ENCODE peak calls at places on chromosomes 2 and 18, in four cellular contexts. One of them, this sample, is unnamed. For H3K4me1, the result is how much of the 10 kb centered on the place peaks cover.

GRCh38 chr2:202479090-202479489 is 103.0 kb downstream of the BMPR2 start:
- DNase-seq in heart right ventricle: no peak
- DNase-seq in upper lobe of right lung: no peak
- DNase-seq in transverse colon: no peak
- DNase-seq in this sample: no peak

GRCh38 chr2:191679818-191680600 is 2.1 kb downstream of the NABP1 start:
- DNase-seq in upper lobe of right lung: no peak
- DNase-seq in heart right ventricle: no peak
- DNase-seq in transverse colon: no peak
- DNase-seq in this sample: no peak

GRCh38 chr2:129893244-129893643 is 86.2 kb upstream of the RAB6C start:
- DNase-seq in heart right ventricle: no peak
- DNase-seq in transverse colon: no peak
- DNase-seq in upper lobe of right lung: peak
- DNase-seq in this sample: no peak

GRCh38 chr2:72883356-72883962 is 3.7 kb upstream of the SPR start:
- DNase-seq in transverse colon: peak
- DNase-seq in upper lobe of right lung: no peak
- DNase-seq in heart right ventricle: peak
- DNase-seq in this sample: peak

GRCh38 chr2:113762377-113763118 is 6.1 kb upstream of the SLC35F5 start:
- DNase-seq in transverse colon: no peak
- DNase-seq in upper lobe of right lung: no peak
- DNase-seq in heart right ventricle: no peak
- DNase-seq in this sample: no peak

GRCh38 chr18:48492880-48493279 is 46.0 kb upstream of the CTIF start:
- DNase-seq in upper lobe of right lung: no peak
- DNase-seq in heart right ventricle: no peak
- DNase-seq in transverse colon: no peak
- DNase-seq in this sample: no peak

GRCh38 chr2:209314641-209315040 is 109.2 kb upstream of the MAP2 start:
- DNase-seq in heart right ventricle: no peak
- DNase-seq in transverse colon: no peak
- DNase-seq in upper lobe of right lung: no peak
- DNase-seq in this sample: no peak

GRCh38 chr2:209845666-209846065 is 74.0 kb downstream of the UNC80 start:
- DNase-seq in heart right ventricle: no peak
- DNase-seq in transverse colon: no peak
- DNase-seq in upper lobe of right lung: no peak
- DNase-seq in this sample: no peak

GRCh38 chr2:232894251-232894650 is 24.2 kb downstream of the SNORC start:
- DNase-seq in upper lobe of right lung: no peak
- DNase-seq in heart right ventricle: no peak
- DNase-seq in transverse colon: no peak
- DNase-seq in this sample: no peak

GRCh38 chr18:44841221-44841620 is 160.5 kb downstream of the SETBP1 start:
- DNase-seq in heart right ventricle: no peak
- DNase-seq in transverse colon: no peak
- DNase-seq in upper lobe of right lung: no peak
- DNase-seq in this sample: no peak

GRCh38 chr2:207511851-207512250 is 17.9 kb upstream of the CREB1 start:
- DNase-seq in upper lobe of right lung: no peak
- DNase-seq in heart right ventricle: no peak
- DNase-seq in transverse colon: no peak
- DNase-seq in this sample: no peak

GRCh38 chr18:464311-464659 is 36.2 kb downstream of the COLEC12 start:
- DNase-seq in transverse colon: no peak
- DNase-seq in heart right ventricle: no peak
- DNase-seq in upper lobe of right lung: no peak
- DNase-seq in this sample: no peak

GRCh38 chr2:16373341-16373740 is 292.3 kb downstream of the CYRIA start:
- DNase-seq in heart right ventricle: no peak
- DNase-seq in upper lobe of right lung: no peak
- DNase-seq in transverse colon: no peak
- DNase-seq in this sample: no peak

GRCh38 chr2:188931361-188931760 is 42.8 kb upstream of the COL3A1 start:
- DNase-seq in upper lobe of right lung: no peak
- DNase-seq in heart right ventricle: no peak
- DNase-seq in transverse colon: no peak
- DNase-seq in this sample: no peak

GRCh38 chr18:22983175-22983574 is 50.0 kb downstream of the RBBP8 start:
- DNase-seq in heart right ventricle: no peak
- DNase-seq in upper lobe of right lung: no peak
- DNase-seq in transverse colon: no peak
- DNase-seq in this sample: no peak

GRCh38 chr2:138177693-138178092 is 213.4 kb downstream of the HNMT start:
- DNase-seq in transverse colon: no peak
- DNase-seq in upper lobe of right lung: no peak
- DNase-seq in heart right ventricle: no peak
- DNase-seq in this sample: no peak

GRCh38 chr2:174929786-174930185 is 75.4 kb downstream of the CHN1 start:
- DNase-seq in upper lobe of right lung: no peak
- DNase-seq in heart right ventricle: no peak
- DNase-seq in transverse colon: no peak
- DNase-seq in this sample: no peak

GRCh38 chr18:9293948-9294347 is 40.6 kb upstream of the TWSG1 start:
- DNase-seq in upper lobe of right lung: no peak
- DNase-seq in heart right ventricle: no peak
- DNase-seq in transverse colon: no peak
- DNase-seq in this sample: no peak

GRCh38 chr18:6219116-6219717 is 195.5 kb downstream of the L3MBTL4 start:
- DNase-seq in transverse colon: no peak
- DNase-seq in heart right ventricle: peak
- DNase-seq in upper lobe of right lung: no peak
- DNase-seq in this sample: peak

GRCh38 chr2:11558206-11558886 is 24.5 kb downstream of the GREB1 start:
- DNase-seq in upper lobe of right lung: peak
- DNase-seq in heart right ventricle: peak
- DNase-seq in transverse colon: no peak
- DNase-seq in this sample: no peak

GRCh38 chr2:120559401-120559800 is 176.3 kb upstream of the GLI2 start:
- DNase-seq in transverse colon: no peak
- DNase-seq in heart right ventricle: no peak
- DNase-seq in upper lobe of right lung: no peak
- DNase-seq in this sample: no peak

GRCh38 chr2:25207078-25207545 is 38.7 kb upstream of the POMC start:
- DNase-seq in heart right ventricle: no peak
- DNase-seq in transverse colon: no peak
- DNase-seq in upper lobe of right lung: no peak
- DNase-seq in this sample: no peak

GRCh38 chr18:80154293-80154692 is 45.2 kb downstream of the ADNP2 start:
- DNase-seq in heart right ventricle: no peak
- DNase-seq in upper lobe of right lung: no peak
- DNase-seq in transverse colon: no peak
- DNase-seq in this sample: no peak

GRCh38 chr2:135742307-135742838 is 718 bp downstream of the UBXN4 start:
- DNase-seq in transverse colon: peak
- DNase-seq in upper lobe of right lung: peak
- DNase-seq in heart right ventricle: peak
- DNase-seq in this sample: peak

GRCh38 chr2:46701152-46701551 is 214.5 kb downstream of the MCFD2 start:
- DNase-seq in heart right ventricle: no peak
- DNase-seq in upper lobe of right lung: no peak
- DNase-seq in transverse colon: no peak
- DNase-seq in this sample: no peak

GRCh38 chr2:106890611-106891010 is 4.6 kb upstream of the ST6GAL2 start:
- DNase-seq in heart right ventricle: no peak
- DNase-seq in upper lobe of right lung: no peak
- DNase-seq in transverse colon: no peak
- DNase-seq in this sample: no peak

GRCh38 chr2:106882658-106883057 is 3.3 kb downstream of the ST6GAL2 start:
- DNase-seq in heart right ventricle: no peak
- DNase-seq in transverse colon: no peak
- DNase-seq in upper lobe of right lung: no peak
- DNase-seq in this sample: no peak

GRCh38 chr2:106885326-106885725 is 641 bp downstream of the ST6GAL2 start:
- DNase-seq in heart right ventricle: no peak
- DNase-seq in upper lobe of right lung: no peak
- DNase-seq in transverse colon: no peak
- DNase-seq in this sample: no peak

GRCh38 chr2:106885981-106886915 is at the start of gene ST6GAL2:
- DNase-seq in upper lobe of right lung: no peak
- DNase-seq in transverse colon: no peak
- DNase-seq in heart right ventricle: no peak
- DNase-seq in this sample: no peak

GRCh38 chr2:106886916-106887758 is 1.2 kb upstream of the ST6GAL2 start:
- DNase-seq in heart right ventricle: no peak
- DNase-seq in transverse colon: peak
- DNase-seq in upper lobe of right lung: peak
- DNase-seq in this sample: no peak
- TF ChIP-seq CTCF in heart right ventricle: no peak
- TF ChIP-seq CTCF in transverse colon: no peak
- TF ChIP-seq CTCF in upper lobe of right lung: no peak
- TF ChIP-seq CTCF in this sample: no peak

GRCh38 chr2:128738446-128739110 is 419.9 kb upstream of the HS6ST1 start:
- DNase-seq in transverse colon: no peak
- DNase-seq in upper lobe of right lung: no peak
- DNase-seq in heart right ventricle: no peak
- DNase-seq in this sample: no peak
- H3K4me1 ChIP-seq in transverse colon: under half
- H3K4me1 ChIP-seq in upper lobe of right lung: under half
- H3K4me1 ChIP-seq in heart right ventricle: under half
- H3K4me1 ChIP-seq in this sample: under half

DNA sequence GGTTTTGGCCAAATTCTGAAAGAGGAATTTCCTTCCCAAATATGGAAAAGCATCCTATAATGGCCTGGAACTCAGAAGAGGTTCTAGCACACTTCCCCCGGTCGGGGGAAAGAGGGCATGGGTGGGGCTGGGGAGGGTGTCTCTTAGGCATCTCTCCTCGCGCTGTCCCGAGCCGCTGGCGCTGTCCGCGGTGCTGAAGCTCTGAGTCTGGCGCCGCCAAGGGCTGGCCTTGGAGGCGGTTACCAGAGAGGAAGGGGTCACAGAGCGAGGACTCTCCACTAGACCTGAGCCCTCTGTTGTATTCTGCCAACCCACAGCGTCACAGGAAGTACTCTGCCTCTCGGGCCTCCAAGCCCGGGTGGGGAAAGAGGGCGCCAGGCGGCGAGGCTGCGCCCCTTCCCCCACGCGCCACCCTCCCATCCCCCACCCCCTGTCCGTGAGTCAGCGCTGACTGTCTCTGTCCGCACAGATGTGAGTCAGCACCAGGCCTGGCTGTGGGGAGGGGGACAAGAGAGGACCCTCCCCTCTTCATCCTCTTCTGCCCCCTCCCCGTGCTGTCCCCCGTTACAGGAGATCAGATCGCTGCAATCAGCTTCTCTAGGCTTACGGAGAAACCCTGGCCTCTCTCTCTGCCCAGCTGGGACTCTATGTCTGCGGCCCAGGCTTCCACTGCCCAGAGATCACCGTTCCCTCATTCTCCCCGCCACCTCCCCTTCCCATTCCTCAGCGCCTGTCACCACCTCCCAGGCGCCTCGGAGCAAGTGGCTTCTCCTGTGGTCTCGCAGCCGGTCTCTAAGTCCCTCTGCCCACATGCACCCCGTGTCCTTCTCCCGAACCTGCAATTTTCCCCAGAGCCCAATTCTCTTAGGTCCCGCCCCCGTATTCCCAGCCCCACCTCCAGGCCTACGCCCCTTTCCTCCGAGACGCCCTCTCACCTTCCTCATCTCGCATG is 783 bp downstream of the PTPRN start:
- DNase-seq in upper lobe of right lung: peak
- DNase-seq in transverse colon: peak
- DNase-seq in heart right ventricle: peak
- DNase-seq in this sample: peak
- H3K4me3 ChIP-seq in upper lobe of right lung: no peak
- H3K4me3 ChIP-seq in transverse colon: no peak
- H3K4me3 ChIP-seq in heart right ventricle: no peak
- H3K4me3 ChIP-seq in this sample: no peak

GRCh38 chr2:121793816-121794215 is 38.4 kb downstream of the TSN start:
- DNase-seq in transverse colon: no peak
- DNase-seq in upper lobe of right lung: no peak
- DNase-seq in heart right ventricle: no peak
- DNase-seq in this sample: no peak
- TF ChIP-seq CTCF in transverse colon: no peak
- TF ChIP-seq CTCF in upper lobe of right lung: no peak
- TF ChIP-seq CTCF in heart right ventricle: no peak
- TF ChIP-seq CTCF in this sample: no peak

GRCh38 chr2:65137197-65137780 is 7.4 kb upstream of the RAB1A start:
- DNase-seq in heart right ventricle: no peak
- DNase-seq in upper lobe of right lung: no peak
- DNase-seq in transverse colon: no peak
- DNase-seq in this sample: no peak
- H3K4me1 ChIP-seq in heart right ventricle: under half
- H3K4me1 ChIP-seq in upper lobe of right lung: under half
- H3K4me1 ChIP-seq in transverse colon: under half
- H3K4me1 ChIP-seq in this sample: under half

DNA sequence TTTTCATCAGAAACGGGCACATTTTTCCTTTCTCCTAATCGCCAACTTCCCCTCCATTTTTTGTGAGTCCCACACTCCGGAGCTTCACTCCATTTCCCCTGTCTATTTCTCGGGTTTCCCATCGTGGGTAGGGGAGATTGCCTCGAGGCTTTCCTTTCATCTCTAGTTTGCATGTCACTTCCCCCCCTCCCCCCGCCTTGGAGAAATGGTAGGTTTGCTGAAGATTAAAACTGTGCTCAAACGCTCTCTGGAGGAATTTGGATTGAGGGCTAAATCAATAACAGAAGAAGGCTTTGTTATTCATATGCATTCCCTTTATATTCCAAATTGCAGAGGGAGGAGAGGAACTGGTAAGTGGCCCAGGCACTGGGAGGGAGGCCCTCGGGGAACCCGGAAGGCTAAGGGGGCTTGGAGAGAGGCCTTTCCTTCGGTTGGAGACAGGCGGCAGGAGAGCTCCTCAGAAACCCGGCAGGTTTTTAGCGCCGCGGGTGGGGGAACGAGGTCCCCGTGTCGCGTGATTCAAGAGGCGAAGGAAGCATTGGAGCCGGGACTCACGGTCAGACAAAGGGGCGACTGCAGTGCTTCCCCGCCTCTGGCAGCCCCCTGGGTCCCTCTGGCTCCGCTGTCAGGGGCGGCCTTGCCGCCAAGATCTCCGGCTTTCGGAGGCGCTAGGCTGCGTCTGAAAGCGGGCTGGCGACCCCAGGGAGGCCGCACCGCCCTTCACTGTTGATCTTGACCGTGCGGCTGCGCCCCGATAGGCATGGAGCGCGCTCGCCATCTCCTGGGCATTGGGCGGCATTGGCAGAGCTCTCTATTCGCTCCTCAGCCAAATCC is 2.4 kb upstream of the HOXD12 start:
- DNase-seq in upper lobe of right lung: peak
- DNase-seq in heart right ventricle: peak
- DNase-seq in transverse colon: peak
- DNase-seq in this sample: peak
- H3K4me3 ChIP-seq in upper lobe of right lung: peak
- H3K4me3 ChIP-seq in heart right ventricle: peak
- H3K4me3 ChIP-seq in transverse colon: peak
- H3K4me3 ChIP-seq in this sample: peak

DNA sequence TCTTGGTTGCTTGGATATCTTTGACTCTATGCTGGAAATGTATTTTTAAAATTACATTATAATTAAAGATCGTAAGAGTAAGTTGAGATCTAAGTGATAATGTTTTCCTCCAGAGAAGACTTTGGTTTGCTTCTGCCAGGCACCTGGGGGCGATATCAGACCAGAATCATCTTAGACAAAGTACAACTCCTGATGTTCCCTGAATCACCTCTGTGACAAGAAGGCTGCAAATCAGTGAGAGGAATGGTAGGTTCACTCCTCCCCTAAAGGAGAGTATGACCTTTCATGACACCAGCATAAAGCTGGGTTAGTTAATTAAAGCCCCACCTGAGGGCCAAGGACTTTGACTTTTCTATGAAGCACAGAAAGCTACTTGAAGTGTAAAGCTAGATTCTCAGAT is 114.4 kb upstream of the DTNA start:
- DNase-seq in heart right ventricle: no peak
- DNase-seq in transverse colon: no peak
- DNase-seq in upper lobe of right lung: no peak
- DNase-seq in this sample: peak
- TF ChIP-seq CTCF in heart right ventricle: no peak
- TF ChIP-seq CTCF in transverse colon: peak
- TF ChIP-seq CTCF in upper lobe of right lung: no peak
- TF ChIP-seq CTCF in this sample: peak

This sample was measured in adrenal gland.